ENCODE peak calls at places on chromosomes 3 and 15, in six cellular contexts. Q is adrenal gland, R is endothelial cell, W is fibroblast of mammary gland, T is astrocyte of the cerebellum, N is BE2C. C is an unnamed sample.
A peak's percentile ranks its signal among the peaks of the same experiment; 100 is the strongest.

GRCh38 chr3:125356140-125357026 is 18.7 kb downstream of the ZNF148 start:
- DNase-seq in N (no peak), T (no peak), Q (no peak), W (no peak), R (no peak), C (no peak)

GRCh38 chr3:140093742-140094141 is 158.8 kb downstream of the CLSTN2 start:
- DNase-seq in R (no peak), N (peak; percentile 62), W (peak; percentile 88), T (peak; percentile 87), Q (peak; percentile 68), C (peak; percentile 68)

GRCh38 chr3:185560676-185561075 is 8.3 kb upstream of the LIPH start:
- DNase-seq in N (no peak), Q (no peak), W (no peak), T (no peak), R (no peak), C (no peak)

GRCh38 chr15:83960192-83960829 is 275.3 kb upstream of the GOLGA6L4 start:
- DNase-seq in Q (no peak), W (no peak), N (no peak), R (no peak), T (no peak), C (no peak)

GRCh38 chr3:96813820-96814580 is 394 bp upstream of the EPHA6 start:
- DNase-seq in N (peak; percentile 80), T (peak; percentile 28), W (peak; percentile 48), R (peak; percentile 73), Q (peak; percentile 24), C (peak; percentile 67)

GRCh38 chr3:54567949-54568348 is 359.9 kb downstream of the LRTM1 start:
- DNase-seq in T (no peak), W (no peak), R (no peak), N (no peak), Q (no peak), C (no peak)

GRCh38 chr15:89531796-89532537 is 35.6 kb upstream of the RHCG start:
- DNase-seq in Q (no peak), R (no peak), N (no peak), W (peak; percentile 11), T (no peak), C (no peak)

GRCh38 chr15:67064607-67065530 is 533 bp upstream of the SMAD3 start:
- DNase-seq in N (no peak), T (no peak), R (peak; percentile 55), W (no peak), Q (peak; percentile 56), C (no peak)

GRCh38 chr15:61382927-61383326 is 153.8 kb upstream of the RORA start:
- DNase-seq in W (peak; percentile 80), R (no peak), Q (no peak), T (no peak), N (no peak), C (no peak)

GRCh38 chr15:48239334-48239733 is 33.2 kb downstream of the SLC12A1 start:
- DNase-seq in W (no peak), T (no peak), Q (no peak), R (no peak), N (no peak), C (no peak)

GRCh38 chr15:100133001-100133400 is 208.8 kb downstream of the ADAMTS17 start:
- DNase-seq in N (no peak), Q (no peak), R (no peak), W (no peak), T (no peak), C (no peak)
- TF ChIP-seq CTCF in N (no peak), Q (no peak), R (no peak), W (no peak), T (no peak), C (no peak)

GRCh38 chr15:59561547-59561946 is 50.0 kb upstream of the GCNT3 start:
- DNase-seq in W (no peak), N (no peak), Q (no peak), T (no peak), R (no peak), C (no peak)

GRCh38 chr15:59567369-59567768 is 44.2 kb upstream of the GCNT3 start:
- DNase-seq in T (no peak), R (no peak), W (no peak), N (no peak), Q (no peak), C (no peak)

GRCh38 chr15:59565299-59565698 is 46.3 kb upstream of the GCNT3 start:
- DNase-seq in W (no peak), Q (no peak), R (no peak), N (no peak), T (no peak), C (no peak)

GRCh38 chr15:59562787-59563186 is 48.8 kb upstream of the GCNT3 start:
- DNase-seq in Q (no peak), N (no peak), R (no peak), W (no peak), T (no peak), C (no peak)
- TF ChIP-seq CTCF in Q (no peak), N (no peak), R (no peak), W (peak; percentile 19), T (no peak), C (no peak)

GRCh38 chr15:62647195-62647865 is 395.2 kb upstream of the TPM1 start:
- DNase-seq in T (peak; percentile 78), N (peak; percentile 19), R (no peak), Q (peak; percentile 70), W (peak; percentile 89), C (no peak)

GRCh38 chr15:62644874-62645755 is 397.4 kb upstream of the TPM1 start:
- DNase-seq in Q (no peak), R (no peak), N (no peak), W (peak; percentile 46), T (no peak), C (no peak)

GRCh38 chr15:62649793-62650420 is 392.6 kb upstream of the TPM1 start:
- DNase-seq in T (no peak), N (no peak), R (no peak), Q (no peak), W (peak; percentile 67), C (peak; percentile 58)

GRCh38 chr15:62653122-62653521 is 389.4 kb upstream of the TPM1 start:
- DNase-seq in Q (no peak), W (no peak), R (no peak), N (no peak), T (no peak), C (no peak)

DNA sequence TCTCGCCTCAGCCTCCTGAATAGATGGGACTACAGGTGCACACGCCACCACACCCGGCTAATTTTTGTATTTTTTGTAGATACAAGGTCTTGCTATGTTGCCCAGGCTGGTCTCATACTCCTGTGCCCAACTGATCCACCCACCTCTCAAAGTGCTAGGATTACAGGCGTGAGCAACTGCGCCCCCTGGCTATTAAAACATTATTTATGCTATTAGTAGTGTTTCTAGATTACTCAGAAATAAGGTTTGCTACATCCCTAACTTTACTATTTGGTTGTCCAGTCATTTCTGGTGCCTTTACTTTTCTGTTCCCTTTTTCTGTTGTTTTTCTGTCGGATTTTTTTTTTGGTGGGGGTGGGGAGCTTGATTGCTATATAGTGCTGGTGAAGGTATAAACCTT is 393.6 kb upstream of the TPM1 start:
- DNase-seq in Q (no peak), W (peak; percentile 35), T (no peak), N (no peak), R (no peak), C (no peak)
- TF ChIP-seq CTCF in Q (peak; percentile 33), W (peak; percentile 36), T (no peak), N (peak; percentile 49), R (peak; percentile 36), C (peak; percentile 53)

DNA sequence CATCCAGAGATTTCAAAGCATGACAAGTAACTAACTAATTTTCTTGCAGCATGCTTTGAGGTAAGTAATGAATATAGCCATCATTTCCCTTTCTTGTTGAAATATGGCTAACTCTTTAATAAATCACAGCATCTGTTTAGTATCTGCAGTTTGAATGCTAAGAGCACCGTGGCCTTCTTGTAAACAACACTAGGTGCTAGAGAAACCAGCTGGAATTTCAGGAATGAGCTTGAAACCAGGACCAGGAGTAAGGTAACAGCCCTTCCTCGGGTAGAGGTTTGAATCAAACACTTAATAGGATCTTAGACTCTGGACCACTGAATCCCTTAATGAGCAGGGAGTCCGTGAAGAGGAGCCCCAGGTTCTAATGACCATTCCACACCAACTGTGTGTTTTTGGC is 13.6 kb downstream of the CALML4 start:
- DNase-seq in Q (no peak), T (no peak), W (no peak), N (no peak), R (no peak), C (no peak)
- TF ChIP-seq CTCF in Q (no peak), T (no peak), W (no peak), N (no peak), R (no peak), C (no peak)

DNA sequence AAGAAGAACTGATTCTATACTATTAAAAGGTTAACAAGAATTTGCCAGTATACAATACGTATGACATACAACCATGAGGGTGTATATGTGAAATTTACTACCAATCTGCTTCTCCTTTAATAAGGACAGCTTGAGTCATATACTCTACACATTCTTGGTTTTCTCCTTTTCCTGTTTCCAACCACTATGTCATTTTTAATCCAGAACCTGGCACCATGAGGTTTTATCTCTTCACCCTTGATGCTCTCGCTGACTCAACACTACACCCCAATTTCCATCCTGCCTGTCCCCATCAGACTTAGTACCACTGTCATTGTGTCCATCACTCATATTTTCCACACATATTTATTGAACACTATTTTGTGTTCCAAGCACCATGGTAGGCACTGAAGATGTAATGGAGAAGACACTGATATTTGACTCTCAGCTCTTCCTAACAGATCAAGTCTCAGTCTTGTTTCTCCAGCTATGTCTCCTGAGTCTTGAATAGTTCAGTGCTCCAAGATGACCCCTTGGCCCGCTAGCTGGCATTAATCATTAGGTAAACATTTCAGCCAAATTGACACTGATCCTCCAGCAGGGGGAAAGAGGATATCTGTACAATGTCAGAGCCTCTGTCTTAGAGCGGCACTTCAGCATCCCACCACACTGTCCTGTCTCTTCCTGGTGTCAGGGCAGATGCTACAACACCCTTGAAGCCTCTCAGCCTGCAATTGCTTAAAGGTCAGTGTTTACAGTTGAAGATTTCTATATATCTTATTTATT is 11.2 kb upstream of the COL8A1 start:
- DNase-seq in Q (no peak), W (peak; percentile 50), T (no peak), R (no peak), N (no peak), C (no peak)
- TF ChIP-seq CTCF in Q (no peak), W (peak; percentile 33), T (peak; percentile 4), R (no peak), N (no peak), C (no peak)

GRCh38 chr3:105836533-105836932 is 32.3 kb downstream of the CBLB start:
- DNase-seq in R (no peak), T (no peak), N (no peak), Q (no peak), W (peak; percentile 97), C (no peak)
- TF ChIP-seq CTCF in R (no peak), T (no peak), N (no peak), Q (no peak), W (no peak), C (no peak)

GRCh38 chr3:48475188-48475587 is 28.7 kb downstream of the ATRIP start:
- DNase-seq in T (no peak), R (no peak), W (no peak), Q (no peak), N (no peak), C (no peak)

GRCh38 chr3:48473617-48473952 is 27.0 kb downstream of the ATRIP start:
- DNase-seq in T (no peak), N (no peak), Q (no peak), R (no peak), W (no peak), C (no peak)

GRCh38 chr3:48474619-48475018 is 28.1 kb downstream of the ATRIP start:
- DNase-seq in T (no peak), Q (no peak), N (no peak), W (no peak), R (no peak), C (no peak)

GRCh38 chr3:48472673-48472922 is 26.1 kb downstream of the ATRIP start:
- DNase-seq in W (no peak), R (no peak), Q (no peak), N (no peak), T (no peak), C (no peak)

GRCh38 chr3:48472923-48473616 is 26.5 kb downstream of the ATRIP start:
- DNase-seq in Q (peak; percentile 90), N (peak; percentile 76), W (peak; percentile 90), T (peak; percentile 75), R (peak; percentile 92), C (peak; percentile 92)
- TF ChIP-seq CTCF in Q (peak; percentile 45), N (peak; percentile 47), W (no peak), T (peak; percentile 17), R (peak; percentile 46), C (peak; percentile 15)